ENCODE peak calls at places on chromosomes 2 and 18, in four cellular contexts. L is WTC11, V is K562, Q is HepG2. B is an unnamed sample.

GRCh38 chr2:61135510-61135909 is 26.5 kb upstream of the C2orf74 start:
- DNase-seq in L (no peak), V (no peak), Q (peak), B (peak)

GRCh38 chr18:5444847-5445246 is 99.0 kb downstream of the EPB41L3 start:
- DNase-seq in L (no peak), V (no peak), Q (no peak), B (no peak)

GRCh38 chr18:2889761-2890192 is 43.0 kb downstream of the EMILIN2 start:
- DNase-seq in L (no peak), V (no peak), Q (peak), B (no peak)

GRCh38 chr18:80033181-80034067 is 810 bp upstream of the RBFA start:
- DNase-seq in L (peak), V (peak), Q (no peak), B (no peak)

GRCh38 chr2:221088506-221088905 is 483.6 kb downstream of the EPHA4 start:
- DNase-seq in L (no peak), V (no peak), Q (no peak), B (no peak)

GRCh38 chr2:168559187-168559586 is 103.1 kb downstream of the CERS6 start:
- DNase-seq in L (no peak), V (no peak), Q (no peak), B (no peak)

GRCh38 chr2:17892726-17893534 is 14.5 kb downstream of the KCNS3 start:
- DNase-seq in L (peak), V (no peak), Q (no peak), B (no peak)

GRCh38 chr2:69013837-69014796 is 1.1 kb downstream of the ANTXR1 start:
- DNase-seq in L (no peak), V (no peak), Q (no peak), B (peak)

GRCh38 chr18:43322133-43322532 is 44.8 kb upstream of the SYT4 start:
- DNase-seq in L (no peak), V (no peak), Q (no peak), B (no peak)
- TF ChIP-seq ELF4 in L (no peak), V (no peak), Q (no peak), B (no peak)

GRCh38 chr2:47043142-47043890 is 111.8 kb downstream of the STPG4 start:
- DNase-seq in L (peak), V (no peak), Q (peak), B (no peak)
- TF ChIP-seq ELF4 in L (no peak), V (no peak), Q (no peak), B (no peak)

GRCh38 chr2:241931084-241931975 is 61.8 kb downstream of the RTP5 start:
- DNase-seq in L (no peak), V (no peak), Q (no peak), B (no peak)

GRCh38 chr2:241931976-241932894 is 62.7 kb downstream of the RTP5 start:
- DNase-seq in L (no peak), V (no peak), Q (no peak), B (no peak)

GRCh38 chr2:241932895-241933174 is 63.3 kb downstream of the RTP5 start:
- DNase-seq in L (no peak), V (no peak), Q (no peak), B (no peak)

GRCh38 chr2:241935314-241935713 is 65.8 kb downstream of the RTP5 start:
- DNase-seq in L (no peak), V (peak), Q (no peak), B (no peak)

GRCh38 chr2:241933175-241933911 is 63.8 kb downstream of the RTP5 start:
- DNase-seq in L (no peak), V (no peak), Q (no peak), B (peak)
- TF ChIP-seq ELF4 in L (no peak), V (no peak), Q (no peak), B (no peak)

GRCh38 chr2:96116424-96116878 is at the start of gene ADRA2B:
- DNase-seq in L (peak), V (peak), Q (no peak), B (peak)
- TF ChIP-seq ELF4 in L (no peak), V (no peak), Q (no peak), B (no peak)

GRCh38 chr2:86336350-86337234 is 834 bp downstream of the REEP1 start:
- DNase-seq in L (peak), V (no peak), Q (no peak), B (peak)

GRCh38 chr2:86332654-86333053 is 4.8 kb downstream of the REEP1 start:
- DNase-seq in L (no peak), V (no peak), Q (no peak), B (no peak)

GRCh38 chr2:86335865-86336321 is 1.5 kb downstream of the REEP1 start:
- DNase-seq in L (no peak), V (no peak), Q (no peak), B (peak)

GRCh38 chr2:86331391-86331790 is 6.0 kb downstream of the REEP1 start:
- DNase-seq in L (no peak), V (no peak), Q (peak), B (no peak)

DNA sequence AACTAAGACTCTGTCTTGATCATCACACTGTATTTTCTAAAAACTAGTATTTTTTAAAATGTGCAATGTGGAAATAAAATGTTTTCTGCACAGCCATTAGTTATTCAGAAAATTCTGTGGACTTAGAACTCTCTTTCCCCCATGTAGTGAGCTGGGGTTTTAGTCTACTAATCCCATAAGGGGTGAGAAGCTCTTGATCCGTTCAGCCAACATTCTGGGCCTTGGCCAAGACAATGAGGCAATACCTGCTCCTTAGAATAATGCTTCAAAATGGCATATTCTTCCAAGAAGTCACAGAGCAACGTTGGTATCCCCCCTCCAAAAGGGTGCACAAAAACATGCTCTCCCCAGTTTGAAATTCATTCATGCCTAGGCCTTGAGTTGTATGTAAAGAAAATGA is 4.0 kb downstream of the REEP1 start:
- DNase-seq in L (no peak), V (no peak), Q (no peak), B (no peak)
- TF ChIP-seq ELF4 in L (no peak), V (no peak), Q (no peak), B (no peak)

DNA sequence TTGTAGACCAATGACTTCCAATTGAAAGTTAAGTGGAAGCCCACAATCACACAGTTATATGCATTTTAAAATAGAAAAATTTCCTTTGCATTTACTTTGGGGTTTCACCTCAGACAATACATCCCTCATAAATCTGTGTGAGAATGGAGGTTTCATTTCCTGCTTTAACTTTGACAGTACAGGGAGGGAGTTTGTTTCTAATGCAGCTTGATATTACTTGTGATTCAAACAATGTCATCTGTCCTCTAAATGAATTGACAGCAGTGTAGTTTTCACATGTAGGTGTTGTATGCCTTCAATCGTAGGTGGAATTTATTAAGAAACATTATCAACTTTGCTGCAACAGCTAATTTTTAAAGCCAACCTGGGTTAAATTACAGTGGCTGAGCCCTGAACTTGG is 75.2 kb downstream of the TMEFF2 start:
- DNase-seq in L (no peak), V (no peak), Q (no peak), B (no peak)
- TF ChIP-seq ELF4 in L (no peak), V (no peak), Q (no peak), B (no peak)

GRCh38 chr18:55316615-55317184 is 271.3 kb downstream of the TCF4 start:
- DNase-seq in L (no peak), V (no peak), Q (no peak), B (no peak)
- TF ChIP-seq ELF4 in L (no peak), V (no peak), Q (no peak), B (no peak)

GRCh38 chr2:129872438-129872837 is 107.0 kb upstream of the RAB6C start:
- DNase-seq in L (no peak), V (no peak), Q (no peak), B (no peak)
- TF ChIP-seq ELF4 in L (no peak), V (no peak), Q (no peak), B (no peak)

DNA sequence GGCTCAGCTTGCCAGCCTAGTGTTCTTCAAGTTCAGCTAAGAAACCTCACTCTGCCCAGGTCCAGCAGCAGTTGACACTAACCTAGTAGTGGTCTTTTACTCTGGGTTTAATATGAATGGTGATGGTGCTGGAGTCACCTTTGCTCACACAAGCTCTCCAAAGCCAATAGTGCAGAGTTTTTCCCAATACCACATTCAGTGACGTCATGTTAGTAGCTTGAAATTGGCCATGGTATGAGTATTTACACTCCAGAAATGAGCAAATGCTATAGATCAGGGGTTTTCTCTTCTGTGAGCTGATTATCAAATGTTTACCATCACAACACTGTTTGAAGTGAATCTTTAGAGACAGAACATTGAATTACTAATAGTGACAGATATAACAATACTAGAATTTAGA is 209.1 kb downstream of the KCNH7 start:
- DNase-seq in L (no peak), V (no peak), Q (no peak), B (no peak)
- TF ChIP-seq ELF4 in L (no peak), V (no peak), Q (no peak), B (no peak)

DNA sequence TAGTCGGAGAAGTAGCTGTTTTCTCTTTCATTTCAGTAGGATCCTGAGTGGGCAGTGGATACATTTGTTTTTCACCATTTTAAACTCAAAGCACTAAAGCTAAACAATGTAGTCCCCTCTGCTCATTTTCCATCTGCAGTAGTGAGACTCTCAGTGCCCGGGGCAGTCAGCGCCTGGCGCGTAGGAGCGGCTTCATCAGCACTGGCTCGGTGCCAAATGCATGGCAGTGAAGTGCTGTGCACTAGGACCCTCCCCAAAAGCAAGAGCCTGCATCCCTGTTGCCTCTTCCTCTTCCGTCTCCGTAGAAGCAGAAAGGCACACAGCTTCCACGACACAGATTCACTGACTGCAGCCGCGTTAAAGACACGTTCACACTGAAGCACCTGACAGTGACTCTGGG is 19.0 kb upstream of the ESPNL start:
- DNase-seq in L (no peak), V (no peak), Q (no peak), B (no peak)
- TF ChIP-seq ELF4 in L (no peak), V (no peak), Q (no peak), B (no peak)

B was measured in HEK293T.